ENCODE peak calls at places on chromosomes 5 and 9, in four cellular contexts. One of them, this sample, is unnamed.

GRCh38 chr9:110980261-110980660 is 58.0 kb downstream of the LPAR1 start:
- DNase-seq in amygdala: no peak
- DNase-seq in GM04504: no peak
- DNase-seq in mucosa of gallbladder: no peak
- DNase-seq in this sample: no peak

GRCh38 chr9:70044450-70045307 is 1.0 kb downstream of the MAMDC2 start:
- DNase-seq in mucosa of gallbladder: no peak
- DNase-seq in GM04504: no peak
- DNase-seq in amygdala: no peak
- DNase-seq in this sample: no peak

GRCh38 chr9:36566813-36567217 is 5.9 kb upstream of the MELK start:
- DNase-seq in amygdala: peak; percentile 82
- DNase-seq in GM04504: no peak
- DNase-seq in mucosa of gallbladder: peak; percentile 72
- DNase-seq in this sample: no peak

GRCh38 chr5:139675213-139675612 is 27.1 kb downstream of the CXXC5 start:
- DNase-seq in GM04504: no peak
- DNase-seq in amygdala: no peak
- DNase-seq in mucosa of gallbladder: no peak
- DNase-seq in this sample: no peak

GRCh38 chr5:172350212-172351181 is 66.9 kb upstream of the UBTD2 start:
- DNase-seq in mucosa of gallbladder: no peak
- DNase-seq in amygdala: no peak
- DNase-seq in GM04504: no peak
- DNase-seq in this sample: no peak

GRCh38 chr5:141914154-141914743 is 9.4 kb upstream of the DELE1 start:
- DNase-seq in GM04504: no peak
- DNase-seq in mucosa of gallbladder: peak; percentile 39
- DNase-seq in amygdala: peak; percentile 56
- DNase-seq in this sample: no peak

GRCh38 chr5:139635606-139636206 is 12.4 kb upstream of the CXXC5 start:
- DNase-seq in amygdala: peak; percentile 50
- DNase-seq in mucosa of gallbladder: peak; percentile 80
- DNase-seq in GM04504: peak; percentile 94
- DNase-seq in this sample: peak; percentile 78

GRCh38 chr9:7368410-7369292 is 430.9 kb downstream of the DMAC1 start:
- DNase-seq in GM04504: peak; percentile 41
- DNase-seq in amygdala: no peak
- DNase-seq in mucosa of gallbladder: no peak
- DNase-seq in this sample: peak; percentile 7

GRCh38 chr5:77696120-77696519 is 57.6 kb upstream of the OTP start:
- DNase-seq in GM04504: no peak
- DNase-seq in mucosa of gallbladder: no peak
- DNase-seq in amygdala: no peak
- DNase-seq in this sample: no peak

GRCh38 chr5:172509405-172509781 is 55.1 kb upstream of the SH3PXD2B start:
- DNase-seq in mucosa of gallbladder: peak; percentile 22
- DNase-seq in amygdala: no peak
- DNase-seq in GM04504: no peak
- DNase-seq in this sample: no peak

GRCh38 chr9:37287317-37287716 is 135.2 kb upstream of the GRHPR start:
- DNase-seq in mucosa of gallbladder: no peak
- DNase-seq in GM04504: no peak
- DNase-seq in amygdala: no peak
- DNase-seq in this sample: no peak

GRCh38 chr5:57825026-57825683 is 342.5 kb upstream of the ACTBL2 start:
- DNase-seq in GM04504: peak; percentile 59
- DNase-seq in mucosa of gallbladder: no peak
- DNase-seq in amygdala: no peak
- DNase-seq in this sample: peak; percentile 54

GRCh38 chr5:170534177-170534576 is 30.4 kb downstream of the KCNIP1 start:
- DNase-seq in mucosa of gallbladder: no peak
- DNase-seq in GM04504: no peak
- DNase-seq in amygdala: no peak
- DNase-seq in this sample: no peak

GRCh38 chr5:74316064-74316586 is 324.4 kb downstream of the ENC1 start:
- DNase-seq in amygdala: no peak
- DNase-seq in GM04504: peak; percentile 90
- DNase-seq in mucosa of gallbladder: no peak
- DNase-seq in this sample: peak; percentile 73

GRCh38 chr9:16426716-16427115 is 443.8 kb downstream of the BNC2 start:
- DNase-seq in GM04504: no peak
- DNase-seq in mucosa of gallbladder: no peak
- DNase-seq in amygdala: no peak
- DNase-seq in this sample: no peak

GRCh38 chr5:1708592-1709141 is 91.0 kb downstream of the MRPL36 start:
- DNase-seq in amygdala: no peak
- DNase-seq in GM04504: no peak
- DNase-seq in mucosa of gallbladder: no peak
- DNase-seq in this sample: no peak

GRCh38 chr9:131709741-131710499 is 30.0 kb downstream of the RAPGEF1 start:
- DNase-seq in amygdala: no peak
- DNase-seq in mucosa of gallbladder: no peak
- DNase-seq in GM04504: no peak
- DNase-seq in this sample: no peak

GRCh38 chr9:97502222-97502983 is 937 bp downstream of the TMOD1 start:
- DNase-seq in amygdala: no peak
- DNase-seq in mucosa of gallbladder: no peak
- DNase-seq in GM04504: no peak
- DNase-seq in this sample: no peak

GRCh38 chr5:142213077-142213476 is 104.5 kb downstream of the NDFIP1 start:
- DNase-seq in amygdala: no peak
- DNase-seq in GM04504: no peak
- DNase-seq in mucosa of gallbladder: no peak
- DNase-seq in this sample: no peak

GRCh38 chr9:132694144-132694543 is 23.9 kb downstream of the GTF3C4 start:
- DNase-seq in mucosa of gallbladder: no peak
- DNase-seq in amygdala: no peak
- DNase-seq in GM04504: no peak
- DNase-seq in this sample: no peak

GRCh38 chr9:94085062-94085639 is 887 bp downstream of the PTPDC1 start:
- DNase-seq in amygdala: no peak
- DNase-seq in mucosa of gallbladder: no peak
- DNase-seq in GM04504: no peak
- DNase-seq in this sample: no peak

This sample was measured in HTR-8/SVneo.